ENCODE peak calls at places on chromosomes 12 and 14, in six cellular contexts. P is neuronal stem cell, Q is IMR-90, D is H1, B is mesenchymal stem cell, T is H9. O is an unnamed sample.
A peak's percentile ranks its signal among the peaks of the same experiment; 100 is the strongest.

GRCh38 chr14:21106506-21107359 is 5.9 kb downstream of the TMEM253 start:
- DNase-seq in P (no peak), Q (peak; percentile 68), D (peak; percentile 70), B (peak; percentile 78), T (peak; percentile 88), O (peak; percentile 89)

GRCh38 chr12:97308576-97309198 is 153.9 kb upstream of the RMST start:
- DNase-seq in P (peak; percentile 37), Q (peak; percentile 65), D (no peak), B (peak; percentile 46), T (no peak), O (peak; percentile 52)

GRCh38 chr14:101332281-101332680 is 229.0 kb upstream of the DIO3 start:
- DNase-seq in P (no peak), Q (no peak), D (no peak), B (no peak), T (no peak), O (no peak)

GRCh38 chr14:90111895-90112534 is 50.2 kb downstream of the KCNK13 start:
- DNase-seq in P (no peak), Q (peak; percentile 87), D (no peak), B (peak; percentile 26), T (no peak), O (no peak)

GRCh38 chr14:85688024-85688423 is 158.1 kb downstream of the FLRT2 start:
- DNase-seq in P (no peak), Q (peak; percentile 31), D (no peak), B (peak; percentile 42), T (no peak), O (no peak)

GRCh38 chr14:61183486-61183885 is 97.7 kb downstream of the TMEM30B start:
- DNase-seq in P (no peak), Q (no peak), D (no peak), B (no peak), T (no peak), O (no peak)

GRCh38 chr14:35050652-35051051 is 4.6 kb downstream of the FAM177A1 start:
- DNase-seq in P (no peak), Q (peak; percentile 72), D (no peak), B (peak; percentile 60), T (no peak), O (peak; percentile 23)

GRCh38 chr12:38904932-38905479 is 385 bp downstream of the CPNE8 start:
- DNase-seq in P (peak; percentile 43), Q (no peak), D (no peak), B (peak; percentile 87), T (peak; percentile 93), O (peak; percentile 96)

GRCh38 chr14:33323979-33324378 is 385.3 kb downstream of the NPAS3 start:
- DNase-seq in P (no peak), Q (no peak), D (no peak), B (no peak), T (no peak), O (no peak)

GRCh38 chr14:55704654-55705053 is 124.6 kb downstream of the KTN1 start:
- DNase-seq in P (no peak), Q (no peak), D (no peak), B (no peak), T (no peak), O (no peak)

GRCh38 chr14:85471744-85472143 is 58.2 kb upstream of the FLRT2 start:
- DNase-seq in P (no peak), Q (peak; percentile 94), D (peak; percentile 9), B (peak; percentile 89), T (no peak), O (peak; percentile 76)

GRCh38 chr14:24634158-24634557 is at the start of gene GZMB:
- DNase-seq in P (no peak), Q (peak; percentile 14), D (no peak), B (no peak), T (no peak), O (no peak)

GRCh38 chr12:124673881-124674617 is 106.6 kb upstream of the NCOR2 start:
- DNase-seq in P (no peak), Q (no peak), D (no peak), B (no peak), T (no peak), O (no peak)

GRCh38 chr12:6533653-6534157 is 612 bp upstream of the GAPDH start:
- DNase-seq in P (peak; percentile 92), Q (peak; percentile 84), D (no peak), B (no peak), T (peak; percentile 94), O (peak; percentile 97)

GRCh38 chr12:52838871-52839446 is 4.8 kb upstream of the KRT79 start:
- DNase-seq in P (no peak), Q (no peak), D (no peak), B (no peak), T (peak; percentile 24), O (no peak)

GRCh38 chr12:124162151-124163110 is 132.5 kb upstream of the RFLNA start:
- DNase-seq in P (no peak), Q (no peak), D (no peak), B (no peak), T (no peak), O (peak; percentile 48)

GRCh38 chr12:83156800-83157199 is 470.1 kb downstream of the TMTC2 start:
- DNase-seq in P (no peak), Q (no peak), D (no peak), B (no peak), T (no peak), O (no peak)

GRCh38 chr12:132423251-132424117 is 66.5 kb upstream of the FBRSL1 start:
- DNase-seq in P (no peak), Q (no peak), D (no peak), B (no peak), T (no peak), O (peak; percentile 36)

GRCh38 chr14:100691395-100692025 is 35.2 kb upstream of the DLK1 start:
- DNase-seq in P (no peak), Q (no peak), D (no peak), B (no peak), T (no peak), O (no peak)

GRCh38 chr14:23895480-23895879 is 58.1 kb upstream of the DHRS4 start:
- DNase-seq in P (no peak), Q (no peak), D (no peak), B (no peak), T (no peak), O (peak; percentile 1)

GRCh38 chr14:100083706-100084105 is 18.5 kb downstream of the EVL start:
- DNase-seq in P (no peak), Q (peak; percentile 88), D (no peak), B (peak; percentile 47), T (no peak), O (no peak)

GRCh38 chr14:104689620-104690265 is 325 bp downstream of the INF2 start:
- DNase-seq in P (no peak), Q (no peak), D (no peak), B (peak; percentile 22), T (no peak), O (no peak)

GRCh38 chr12:6444704-6445688 is at the start of gene CD27:
- DNase-seq in P (no peak), Q (no peak), D (no peak), B (no peak), T (no peak), O (no peak)

GRCh38 chr14:105315211-105315721 is 718 bp downstream of the PACS2 start:
- DNase-seq in P (no peak), Q (no peak), D (no peak), B (peak; percentile 55), T (peak; percentile 57), O (peak; percentile 38)

GRCh38 chr12:101298426-101298825 is 18.5 kb downstream of the UTP20 start:
- DNase-seq in P (no peak), Q (peak; percentile 82), D (no peak), B (peak; percentile 6), T (no peak), O (peak; percentile 31)

GRCh38 chr14:64118892-64119291 is 175.3 kb downstream of the ESR2 start:
- DNase-seq in P (no peak), Q (no peak), D (no peak), B (no peak), T (no peak), O (no peak)

GRCh38 chr14:98951031-98951430 is 321.0 kb downstream of the BCL11B start:
- DNase-seq in P (no peak), Q (no peak), D (no peak), B (no peak), T (no peak), O (no peak)

GRCh38 chr12:88579941-88580871 is at the start of gene KITLG:
- DNase-seq in P (peak; percentile 84), Q (peak; percentile 87), D (peak; percentile 53), B (peak; percentile 92), T (peak; percentile 92), O (peak; percentile 94)

GRCh38 chr12:2194571-2194970 is 141.8 kb downstream of the CACNA1C start:
- DNase-seq in P (no peak), Q (no peak), D (no peak), B (peak; percentile 12), T (no peak), O (peak; percentile 75)

GRCh38 chr12:75177997-75178396 is 31.6 kb downstream of the KCNC2 start:
- DNase-seq in P (no peak), Q (peak; percentile 95), D (no peak), B (peak; percentile 93), T (no peak), O (no peak)

GRCh38 chr12:129331356-129332085 is 478.2 kb downstream of the GLT1D1 start:
- DNase-seq in P (no peak), Q (no peak), D (no peak), B (no peak), T (no peak), O (no peak)

GRCh38 chr12:129337413-129337812 is 484.1 kb downstream of the GLT1D1 start:
- DNase-seq in P (no peak), Q (no peak), D (no peak), B (no peak), T (peak; percentile 45), O (no peak)

GRCh38 chr12:129332286-129332685 is 479.0 kb downstream of the GLT1D1 start:
- DNase-seq in P (no peak), Q (no peak), D (no peak), B (no peak), T (no peak), O (no peak)

GRCh38 chr12:129335773-129336172 is 482.5 kb downstream of the GLT1D1 start:
- DNase-seq in P (no peak), Q (no peak), D (no peak), B (no peak), T (no peak), O (no peak)
- H2BK15ac ChIP-seq in P (no peak overlapping the region), Q (no peak overlapping the region), D (no peak overlapping the region), B (no peak overlapping the region), T (no peak overlapping the region), O (no peak overlapping the region)

DNA sequence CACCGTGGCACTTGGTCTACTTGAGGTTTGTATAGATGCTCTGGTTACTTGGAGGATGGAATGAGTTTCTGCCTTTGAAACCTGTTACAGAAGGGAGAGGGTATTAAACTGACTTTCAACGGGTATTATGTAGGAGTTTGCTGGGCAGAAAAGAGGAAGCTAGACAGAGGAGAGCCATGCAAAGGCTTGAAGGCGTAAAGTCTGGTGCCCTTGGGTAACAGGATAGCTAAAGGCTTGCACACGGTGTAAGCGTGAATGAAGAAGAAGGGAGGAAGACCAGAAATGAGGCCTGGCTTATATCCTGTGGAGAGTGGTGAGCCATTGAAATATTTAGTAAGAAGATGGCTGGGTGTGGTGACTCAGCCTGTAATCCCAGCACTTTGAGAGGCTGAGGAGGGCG is 22.5 kb downstream of the SUDS3 start:
- DNase-seq in P (no peak), Q (peak; percentile 17), D (no peak), B (peak; percentile 6), T (no peak), O (no peak)
- H2BK15ac ChIP-seq in P (no peak overlapping the region), Q (no peak overlapping the region), D (no peak overlapping the region), B (no peak overlapping the region), T (no peak overlapping the region), O (no peak overlapping the region)

GRCh38 chr14:92931681-92932447 is 8.9 kb downstream of the CHGA start:
- DNase-seq in P (no peak), Q (no peak), D (no peak), B (no peak), T (no peak), O (no peak)
- H2BK15ac ChIP-seq in P (no peak overlapping the region), Q (no peak overlapping the region), D (no peak overlapping the region), B (no peak overlapping the region), T (no peak overlapping the region), O (no peak overlapping the region)

GRCh38 chr14:96191355-96191754 is 13.3 kb upstream of the BDKRB2 start:
- DNase-seq in P (no peak), Q (peak; percentile 59), D (no peak), B (no peak), T (no peak), O (no peak)
- H2BK15ac ChIP-seq in P (no peak overlapping the region), Q (no peak overlapping the region), D (no peak overlapping the region), B (no peak overlapping the region), T (no peak overlapping the region), O (no peak overlapping the region)